ENCODE peak calls at places on chromosomes 16 and 17, in five cellular contexts. M is neural progenitor cell, Q is cardiac fibroblast, B is GM10248, V is progenitor cell of endocrine pancreas. P is an unnamed sample.
A peak's percentile ranks its signal among the peaks of the same experiment; 100 is the strongest.

GRCh38 chr16:22898874-22899348 is 84.9 kb downstream of the HS3ST2 start:
- DNase-seq in M (peak; percentile 92), Q (peak; percentile 81), B (peak; percentile 28), V (peak; percentile 75), P (peak; percentile 81)

GRCh38 chr17:42459256-42459982 is 741 bp downstream of the ATP6V0A1 start:
- DNase-seq in M (peak; percentile 41), Q (peak; percentile 39), B (no peak), V (no peak), P (peak; percentile 11)

GRCh38 chr16:89360760-89361435 is 129.5 kb downstream of the ANKRD11 start:
- DNase-seq in M (no peak), Q (no peak), B (peak; percentile 71), V (no peak), P (no peak)

GRCh38 chr17:30380643-30381419 is 2.1 kb downstream of the CPD start:
- DNase-seq in M (no peak), Q (no peak), B (no peak), V (no peak), P (no peak)

GRCh38 chr17:42067371-42068180 is 17.2 kb upstream of the C17orf113 start:
- DNase-seq in M (peak; percentile 77), Q (peak; percentile 46), B (peak; percentile 73), V (peak; percentile 68), P (peak; percentile 77)

GRCh38 chr17:46143827-46144236 is 49.4 kb downstream of the KANSL1 start:
- DNase-seq in M (no peak), Q (no peak), B (no peak), V (no peak), P (no peak)

GRCh38 chr16:85417156-85417860 is 195.8 kb upstream of the GSE1 start:
- DNase-seq in M (no peak), Q (no peak), B (no peak), V (no peak), P (no peak)

GRCh38 chr17:75250009-75250471 is 11.4 kb downstream of the GGA3 start:
- DNase-seq in M (no peak), Q (peak; percentile 69), B (peak; percentile 82), V (no peak), P (no peak)

GRCh38 chr17:80937501-80938356 is 53.9 kb upstream of the CHMP6 start:
- DNase-seq in M (peak; percentile 71), Q (no peak), B (no peak), V (no peak), P (no peak)

GRCh38 chr17:56142325-56142724 is 10.9 kb upstream of the ANKFN1 start:
- DNase-seq in M (no peak), Q (peak; percentile 26), B (no peak), V (no peak), P (no peak)

GRCh38 chr17:73192219-73192893 is 499 bp upstream of the COG1 start:
- DNase-seq in M (peak; percentile 91), Q (peak; percentile 54), B (peak; percentile 84), V (peak; percentile 52), P (peak; percentile 61)

GRCh38 chr16:31179747-31180458 is at the start of gene FUS:
- DNase-seq in M (peak; percentile 98), Q (peak; percentile 94), B (peak; percentile 96), V (peak; percentile 83), P (peak; percentile 87)

GRCh38 chr16:15996432-15997109 is 47.2 kb downstream of the ABCC1 start:
- DNase-seq in M (no peak), Q (peak; percentile 92), B (no peak), V (no peak), P (peak; percentile 7)

GRCh38 chr16:88713568-88714419 is 7.5 kb downstream of the CTU2 start:
- DNase-seq in M (no peak), Q (no peak), B (no peak), V (no peak), P (no peak)

GRCh38 chr17:17032131-17032692 is 10.0 kb upstream of the MPRIP start:
- DNase-seq in M (peak; percentile 18), Q (peak; percentile 81), B (no peak), V (no peak), P (no peak)

DNA sequence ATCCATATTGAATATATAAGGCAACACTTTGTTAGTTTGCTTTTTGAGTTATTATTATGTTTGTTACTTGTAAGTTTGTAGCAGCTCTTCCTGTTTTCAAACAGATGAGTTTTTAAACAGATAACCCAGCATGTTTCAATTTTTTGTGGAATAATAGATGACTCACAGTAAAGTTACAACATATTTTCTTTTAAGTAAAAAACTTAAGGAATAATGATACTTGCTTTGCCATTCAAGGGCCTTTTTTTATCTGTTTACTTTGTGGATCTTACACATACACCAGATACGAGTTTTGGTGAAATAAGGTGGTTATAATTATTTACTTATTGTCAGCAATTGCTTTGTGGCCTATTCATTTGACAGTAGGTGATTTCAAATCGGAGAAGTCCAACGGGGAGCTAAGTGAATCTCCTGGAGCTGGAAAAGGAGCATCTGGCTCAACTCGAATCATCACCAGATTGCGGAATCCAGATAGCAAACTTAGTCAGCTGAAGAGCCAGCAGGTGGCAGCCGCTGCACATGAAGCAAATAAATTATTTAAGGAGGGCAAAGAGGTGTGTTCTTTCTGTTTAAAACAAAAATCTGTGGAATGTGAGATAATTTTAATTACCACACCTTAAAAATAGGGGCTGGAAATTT is 66.3 kb downstream of the BPTF start:
- DNase-seq in M (peak; percentile 4), Q (peak; percentile 61), B (no peak), V (no peak), P (no peak)
- TF ChIP-seq CTCF in M (no peak), Q (peak; percentile 42), B (no peak), V (peak; percentile 35), P (peak; percentile 41)

GRCh38 chr17:2056221-2057129 is 1.6 kb downstream of the HIC1 start:
- DNase-seq in M (peak; percentile 71), Q (peak; percentile 74), B (peak; percentile 50), V (peak; percentile 44), P (no peak)
- TF ChIP-seq CTCF in M (no peak), Q (no peak), B (peak; percentile 35), V (peak; percentile 39), P (no peak)

DNA sequence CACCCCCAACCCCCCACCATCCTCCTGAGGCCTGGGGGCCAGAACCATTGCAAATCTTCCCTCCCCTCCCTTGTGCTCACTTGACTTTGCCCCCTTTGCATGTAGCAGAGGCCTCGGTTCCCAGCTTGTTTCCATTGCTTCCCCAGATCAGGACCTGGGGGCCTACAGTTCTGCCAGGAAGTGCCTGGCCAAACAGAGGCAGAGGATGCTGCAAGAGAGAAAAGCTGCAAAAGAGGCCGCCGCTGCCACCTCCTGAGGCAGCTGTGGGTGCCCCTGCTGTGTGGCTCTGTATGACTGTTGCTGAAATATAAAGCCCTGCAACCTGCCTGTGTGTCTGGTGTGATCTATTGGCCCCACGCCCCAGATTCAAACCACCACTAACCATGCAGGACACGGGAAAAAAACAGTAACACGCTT is 2.3 kb downstream of the NDUFB10 start:
- DNase-seq in M (no peak), Q (no peak), B (no peak), V (no peak), P (no peak)
- TF ChIP-seq CTCF in M (no peak), Q (no peak), B (no peak), V (no peak), P (no peak)

GRCh38 chr16:67663151-67663876 is 2.6 kb downstream of the PARD6A start:
- DNase-seq in M (peak; percentile 55), Q (no peak), B (no peak), V (no peak), P (no peak)
- TF ChIP-seq CTCF in M (peak; percentile 47), Q (peak; percentile 37), B (peak; percentile 27), V (peak; percentile 16), P (peak; percentile 39)

GRCh38 chr17:19955099-19955498 is 22.5 kb downstream of the AKAP10 start:
- DNase-seq in M (no peak), Q (no peak), B (no peak), V (no peak), P (no peak)
- TF ChIP-seq CTCF in M (no peak), Q (no peak), B (no peak), V (no peak), P (no peak)